ENCODE peak calls at places on chromosomes 1 and 21, in six cellular contexts. A is EH; V is AML-193; H is hypothalamus; X is cardiac muscle cell; R is CD8-positive, alpha-beta memory T cell. P is an unnamed sample.

GRCh38 chr21:45870421-45870820 is 111.1 kb upstream of the COL6A1 start:
- DNase-seq in A (no peak), V (no peak), H (no peak), X (no peak), R (no peak), P (no peak)

GRCh38 chr21:45033791-45034555 is 40.4 kb upstream of the ADARB1 start:
- DNase-seq in A (peak), V (no peak), H (no peak), X (peak), R (no peak), P (no peak)

GRCh38 chr1:181364801-181365200 is 118.5 kb upstream of the CACNA1E start:
- DNase-seq in A (no peak), V (no peak), H (no peak), X (no peak), R (no peak), P (no peak)

GRCh38 chr1:9823943-9824701 is at the start of gene CLSTN1:
- DNase-seq in A (peak), V (peak), H (peak), X (peak), R (peak), P (peak)

GRCh38 chr1:214198571-214198970 is 82.4 kb upstream of the SMYD2 start:
- DNase-seq in A (no peak), V (no peak), H (no peak), X (no peak), R (no peak), P (no peak)

GRCh38 chr1:234844479-234845031 is 234.6 kb upstream of the IRF2BP2 start:
- DNase-seq in A (peak), V (peak), H (no peak), X (no peak), R (no peak), P (no peak)

GRCh38 chr1:241423541-241424479 is 66.8 kb upstream of the RGS7 start:
- DNase-seq in A (peak), V (no peak), H (peak), X (peak), R (no peak), P (no peak)

GRCh38 chr1:34398205-34398915 is 221.7 kb downstream of the C1orf94 start:
- DNase-seq in A (no peak), V (no peak), H (no peak), X (no peak), R (no peak), P (no peak)

GRCh38 chr1:170864238-170864637 is 71.1 kb upstream of the MROH9 start:
- DNase-seq in A (no peak), V (no peak), H (no peak), X (peak), R (no peak), P (no peak)

GRCh38 chr1:115275216-115275615 is 62.8 kb downstream of the NGF start:
- DNase-seq in A (no peak), V (peak), H (no peak), X (peak), R (no peak), P (no peak)

GRCh38 chr1:81509619-81510018 is 291.1 kb upstream of the ADGRL2 start:
- DNase-seq in A (no peak), V (no peak), H (no peak), X (no peak), R (no peak), P (no peak)

GRCh38 chr1:193216920-193217319 is 30.5 kb upstream of the B3GALT2 start:
- DNase-seq in A (no peak), V (no peak), H (no peak), X (no peak), R (no peak), P (no peak)